ENCODE peak calls at places on chromosomes 16 and 17, in ten cellular contexts. One of them, this sample, is unnamed.

GRCh38 chr16:68754117-68754792 is 17.2 kb downstream of the CDH1 start:
- DNase-seq in memory B cell: no peak
- DNase-seq in mucosa of gallbladder: no peak
- DNase-seq in activated CD8-positive, alpha-beta memory T cell treated with anti-CD3 and anti-CD28 coated beads for 48 hours: no peak
- DNase-seq in substantia nigra: no peak
- DNase-seq in GM23338: no peak
- DNase-seq in activated naive CD8-positive, alpha-beta T cell treated with anti-CD3 and anti-CD28 coated beads, Interleukin-2, amount 10 ng/mL, durations not matched to agents 7 days and 5 days: no peak
- DNase-seq in trophoblast cell: peak
- DNase-seq in NCI-H524: no peak
- DNase-seq in EH: no peak
- DNase-seq in this sample: no peak

GRCh38 chr17:62629556-62630364 is 2.3 kb downstream of the MRC2 start:
- DNase-seq in NCI-H524: no peak
- DNase-seq in EH: peak
- DNase-seq in trophoblast cell: peak
- DNase-seq in mucosa of gallbladder: no peak
- DNase-seq in memory B cell: no peak
- DNase-seq in GM23338: peak
- DNase-seq in activated CD8-positive, alpha-beta memory T cell treated with anti-CD3 and anti-CD28 coated beads for 48 hours: no peak
- DNase-seq in substantia nigra: no peak
- DNase-seq in activated naive CD8-positive, alpha-beta T cell treated with anti-CD3 and anti-CD28 coated beads, Interleukin-2, amount 10 ng/mL, durations not matched to agents 7 days and 5 days: no peak
- DNase-seq in this sample: no peak

GRCh38 chr17:46089389-46089965 is 90.4 kb downstream of the STH start:
- DNase-seq in trophoblast cell: no peak
- DNase-seq in substantia nigra: no peak
- DNase-seq in mucosa of gallbladder: no peak
- DNase-seq in NCI-H524: no peak
- DNase-seq in activated naive CD8-positive, alpha-beta T cell treated with anti-CD3 and anti-CD28 coated beads, Interleukin-2, amount 10 ng/mL, durations not matched to agents 7 days and 5 days: no peak
- DNase-seq in GM23338: no peak
- DNase-seq in activated CD8-positive, alpha-beta memory T cell treated with anti-CD3 and anti-CD28 coated beads for 48 hours: no peak
- DNase-seq in memory B cell: no peak
- DNase-seq in EH: no peak
- DNase-seq in this sample: no peak

GRCh38 chr17:34771891-34772290 is 189.4 kb downstream of the CCT6B start:
- DNase-seq in EH: no peak
- DNase-seq in memory B cell: no peak
- DNase-seq in GM23338: no peak
- DNase-seq in trophoblast cell: no peak
- DNase-seq in NCI-H524: peak
- DNase-seq in substantia nigra: no peak
- DNase-seq in mucosa of gallbladder: no peak
- DNase-seq in activated CD8-positive, alpha-beta memory T cell treated with anti-CD3 and anti-CD28 coated beads for 48 hours: no peak
- DNase-seq in activated naive CD8-positive, alpha-beta T cell treated with anti-CD3 and anti-CD28 coated beads, Interleukin-2, amount 10 ng/mL, durations not matched to agents 7 days and 5 days: no peak
- DNase-seq in this sample: no peak

GRCh38 chr17:80811181-80812105 is 180.2 kb upstream of the CHMP6 start:
- DNase-seq in NCI-H524: no peak
- DNase-seq in memory B cell: no peak
- DNase-seq in trophoblast cell: no peak
- DNase-seq in substantia nigra: no peak
- DNase-seq in mucosa of gallbladder: no peak
- DNase-seq in activated naive CD8-positive, alpha-beta T cell treated with anti-CD3 and anti-CD28 coated beads, Interleukin-2, amount 10 ng/mL, durations not matched to agents 7 days and 5 days: peak
- DNase-seq in GM23338: no peak
- DNase-seq in activated CD8-positive, alpha-beta memory T cell treated with anti-CD3 and anti-CD28 coated beads for 48 hours: no peak
- DNase-seq in EH: no peak
- DNase-seq in this sample: no peak

GRCh38 chr16:25481636-25482035 is 210.1 kb upstream of the HS3ST4 start:
- DNase-seq in mucosa of gallbladder: no peak
- DNase-seq in NCI-H524: no peak
- DNase-seq in memory B cell: no peak
- DNase-seq in trophoblast cell: peak
- DNase-seq in activated CD8-positive, alpha-beta memory T cell treated with anti-CD3 and anti-CD28 coated beads for 48 hours: no peak
- DNase-seq in EH: no peak
- DNase-seq in activated naive CD8-positive, alpha-beta T cell treated with anti-CD3 and anti-CD28 coated beads, Interleukin-2, amount 10 ng/mL, durations not matched to agents 7 days and 5 days: no peak
- DNase-seq in GM23338: peak
- DNase-seq in substantia nigra: no peak
- DNase-seq in this sample: no peak

GRCh38 chr16:75203667-75204409 is 3.1 kb downstream of the CTRB2 start:
- DNase-seq in substantia nigra: no peak
- DNase-seq in GM23338: no peak
- DNase-seq in memory B cell: no peak
- DNase-seq in activated CD8-positive, alpha-beta memory T cell treated with anti-CD3 and anti-CD28 coated beads for 48 hours: no peak
- DNase-seq in EH: no peak
- DNase-seq in NCI-H524: no peak
- DNase-seq in activated naive CD8-positive, alpha-beta T cell treated with anti-CD3 and anti-CD28 coated beads, Interleukin-2, amount 10 ng/mL, durations not matched to agents 7 days and 5 days: no peak
- DNase-seq in trophoblast cell: no peak
- DNase-seq in mucosa of gallbladder: no peak
- DNase-seq in this sample: no peak

GRCh38 chr16:46822270-46822669 is 8.7 kb downstream of the C16orf87 start:
- DNase-seq in activated naive CD8-positive, alpha-beta T cell treated with anti-CD3 and anti-CD28 coated beads, Interleukin-2, amount 10 ng/mL, durations not matched to agents 7 days and 5 days: no peak
- DNase-seq in memory B cell: no peak
- DNase-seq in activated CD8-positive, alpha-beta memory T cell treated with anti-CD3 and anti-CD28 coated beads for 48 hours: no peak
- DNase-seq in mucosa of gallbladder: no peak
- DNase-seq in GM23338: no peak
- DNase-seq in NCI-H524: no peak
- DNase-seq in EH: peak
- DNase-seq in substantia nigra: no peak
- DNase-seq in trophoblast cell: no peak
- DNase-seq in this sample: no peak

GRCh38 chr16:82750078-82750477 is 123.3 kb downstream of the CDH13 start:
- DNase-seq in trophoblast cell: no peak
- DNase-seq in GM23338: no peak
- DNase-seq in mucosa of gallbladder: no peak
- DNase-seq in activated CD8-positive, alpha-beta memory T cell treated with anti-CD3 and anti-CD28 coated beads for 48 hours: no peak
- DNase-seq in substantia nigra: no peak
- DNase-seq in EH: peak
- DNase-seq in activated naive CD8-positive, alpha-beta T cell treated with anti-CD3 and anti-CD28 coated beads, Interleukin-2, amount 10 ng/mL, durations not matched to agents 7 days and 5 days: no peak
- DNase-seq in memory B cell: no peak
- DNase-seq in NCI-H524: no peak
- DNase-seq in this sample: no peak